ENCODE peak calls at places on chromosomes 16 and 17, in eight cellular contexts. U is fibroblast of lung, T is thoracic aorta, O is cardiac fibroblast, S is heart left ventricle, D is endothelial cell of umbilical vein, A is stomach, P is AG10803. B is an unnamed sample.

GRCh38 chr16:29719063-29719462 is 26.7 kb downstream of the C16orf54 start:
- DNase-seq in O (no peak), T (no peak), D (no peak), P (no peak), U (no peak), S (no peak), A (no peak), B (no peak)

GRCh38 chr16:72844225-72844920 is 203.6 kb downstream of the ZFHX3 start:
- DNase-seq in U (no peak), A (no peak), O (no peak), P (no peak), T (no peak), D (peak), S (no peak), B (no peak)

GRCh38 chr16:17467923-17468540 is 2.7 kb downstream of the XYLT1 start:
- DNase-seq in U (peak), O (peak), S (peak), T (no peak), A (peak), D (no peak), P (peak), B (peak)

GRCh38 chr17:41131979-41132378 is 8.0 kb upstream of the KRTAP4-12 start:
- DNase-seq in S (no peak), U (no peak), P (no peak), D (no peak), O (no peak), A (no peak), T (no peak), B (peak)

GRCh38 chr16:69123894-69124293 is 8.5 kb downstream of the CHTF8 start:
- DNase-seq in S (peak), P (peak), O (peak), D (peak), T (no peak), A (peak), U (peak), B (peak)

GRCh38 chr17:37770631-37771518 is 26.0 kb upstream of the HNF1B start:
- DNase-seq in S (peak), A (peak), O (peak), U (peak), T (no peak), P (peak), D (peak), B (peak)

GRCh38 chr16:67396159-67396774 is 3.0 kb upstream of the TPPP3 start:
- DNase-seq in U (peak), O (peak), S (peak), A (peak), D (peak), T (peak), P (peak), B (peak)

GRCh38 chr16:86472366-86472765 is 38.0 kb upstream of the FOXF1 start:
- DNase-seq in D (no peak), U (no peak), A (no peak), P (no peak), O (no peak), S (no peak), T (no peak), B (no peak)

GRCh38 chr17:27345141-27345904 is 51.4 kb downstream of the WSB1 start:
- DNase-seq in P (no peak), T (no peak), A (no peak), S (no peak), O (peak), U (peak), D (no peak), B (no peak)

GRCh38 chr16:77171750-77172635 is 19.0 kb upstream of the MON1B start:
- DNase-seq in T (no peak), D (peak), O (peak), P (peak), U (peak), A (no peak), S (no peak), B (peak)

GRCh38 chr16:24771779-24772157 is 42.3 kb downstream of the TNRC6A start:
- DNase-seq in S (no peak), U (peak), D (no peak), O (peak), A (no peak), P (no peak), T (no peak), B (peak)

GRCh38 chr17:72506773-72507172 is 386.0 kb downstream of the SOX9 start:
- DNase-seq in U (no peak), T (no peak), O (peak), D (no peak), A (no peak), P (no peak), S (no peak), B (no peak)

GRCh38 chr17:50769884-50770283 is 2.6 kb upstream of the ANKRD40CL start:
- DNase-seq in A (no peak), P (no peak), D (no peak), O (no peak), S (no peak), U (no peak), T (no peak), B (no peak)

GRCh38 chr17:81871387-81872120 is 417 bp upstream of the ARHGDIA start:
- DNase-seq in T (peak), A (peak), D (peak), O (peak), S (peak), U (peak), P (peak), B (peak)

GRCh38 chr16:29806096-29806579 is at the start of gene MAZ:
- DNase-seq in U (peak), T (no peak), O (no peak), S (no peak), D (no peak), P (no peak), A (no peak), B (peak)

GRCh38 chr17:13337864-13338371 is 263.8 kb downstream of the HS3ST3A1 start:
- DNase-seq in P (peak), U (peak), O (peak), A (no peak), S (peak), T (no peak), D (peak), B (peak)

GRCh38 chr17:78992542-78993212 is 13.0 kb upstream of the LGALS3BP start:
- DNase-seq in A (peak), U (no peak), O (no peak), D (no peak), S (no peak), T (no peak), P (no peak), B (no peak)

GRCh38 chr16:64092284-64092683 is 1029.6 kb downstream of the CDH11 start:
- DNase-seq in D (no peak), O (peak), U (peak), S (no peak), P (peak), T (no peak), A (no peak), B (peak)

GRCh38 chr16:85422374-85423185 is 190.5 kb upstream of the GSE1 start:
- DNase-seq in A (peak), T (no peak), O (peak), U (no peak), P (no peak), S (no peak), D (no peak), B (no peak)

GRCh38 chr17:59530561-59530960 is 34.8 kb upstream of the DHX40 start:
- DNase-seq in A (no peak), S (no peak), D (no peak), P (no peak), O (no peak), T (no peak), U (no peak), B (no peak)

GRCh38 chr16:84413605-84414004 is 45.3 kb downstream of the ATP2C2 start:
- DNase-seq in S (no peak), U (no peak), D (no peak), O (no peak), A (no peak), P (no peak), T (no peak), B (no peak)

GRCh38 chr16:6967796-6968195 is 364.8 kb upstream of the RBFOX1 start:
- DNase-seq in D (no peak), P (no peak), T (no peak), S (no peak), U (no peak), O (no peak), A (no peak), B (no peak)

GRCh38 chr17:17540278-17540906 is 44.2 kb upstream of the RASD1 start:
- DNase-seq in D (no peak), O (no peak), T (no peak), P (no peak), A (no peak), S (no peak), U (no peak), B (no peak)

GRCh38 chr17:61318684-61319098 is 81.0 kb upstream of the TBX2 start:
- DNase-seq in U (no peak), P (no peak), O (no peak), T (no peak), A (no peak), S (no peak), D (no peak), B (no peak)

GRCh38 chr17:45248132-45248936 is 13.6 kb downstream of the SPATA32 start:
- DNase-seq in D (no peak), A (peak), P (no peak), U (no peak), T (no peak), O (no peak), S (no peak), B (no peak)

GRCh38 chr16:57624044-57624688 is 4.3 kb upstream of the ADGRG1 start:
- DNase-seq in O (peak), P (no peak), T (no peak), A (no peak), U (no peak), S (no peak), D (no peak), B (no peak)

GRCh38 chr17:19338031-19338990 is 24.2 kb downstream of the B9D1 start:
- DNase-seq in D (peak), T (no peak), A (peak), P (peak), S (peak), U (peak), O (peak), B (peak)

GRCh38 chr16:28090646-28091377 is 27.3 kb upstream of the GSG1L start:
- DNase-seq in D (no peak), U (peak), T (no peak), O (no peak), A (no peak), S (no peak), P (peak), B (peak)

GRCh38 chr17:1645207-1646171 is at the start of gene SCARF1:
- DNase-seq in U (no peak), T (no peak), P (no peak), O (no peak), A (no peak), S (peak), D (peak), B (no peak)

GRCh38 chr17:31654936-31655335 is 204.1 kb downstream of the COPRS start:
- DNase-seq in O (no peak), U (peak), S (no peak), P (no peak), A (no peak), T (no peak), D (no peak), B (no peak)

GRCh38 chr16:23595246-23595950 is 718 bp downstream of the NDUFAB1 start:
- DNase-seq in U (no peak), O (peak), S (no peak), T (no peak), A (no peak), D (no peak), P (no peak), B (peak)

GRCh38 chr16:49698416-49698815 is 157.5 kb downstream of the ZNF423 start:
- DNase-seq in S (peak), T (no peak), A (no peak), U (peak), P (no peak), D (peak), O (peak), B (no peak)
- H3K4me3 ChIP-seq in S (peak), T (peak), A (no peak), U (peak), P (no peak), D (no peak), O (no peak), B (no peak)

DNA sequence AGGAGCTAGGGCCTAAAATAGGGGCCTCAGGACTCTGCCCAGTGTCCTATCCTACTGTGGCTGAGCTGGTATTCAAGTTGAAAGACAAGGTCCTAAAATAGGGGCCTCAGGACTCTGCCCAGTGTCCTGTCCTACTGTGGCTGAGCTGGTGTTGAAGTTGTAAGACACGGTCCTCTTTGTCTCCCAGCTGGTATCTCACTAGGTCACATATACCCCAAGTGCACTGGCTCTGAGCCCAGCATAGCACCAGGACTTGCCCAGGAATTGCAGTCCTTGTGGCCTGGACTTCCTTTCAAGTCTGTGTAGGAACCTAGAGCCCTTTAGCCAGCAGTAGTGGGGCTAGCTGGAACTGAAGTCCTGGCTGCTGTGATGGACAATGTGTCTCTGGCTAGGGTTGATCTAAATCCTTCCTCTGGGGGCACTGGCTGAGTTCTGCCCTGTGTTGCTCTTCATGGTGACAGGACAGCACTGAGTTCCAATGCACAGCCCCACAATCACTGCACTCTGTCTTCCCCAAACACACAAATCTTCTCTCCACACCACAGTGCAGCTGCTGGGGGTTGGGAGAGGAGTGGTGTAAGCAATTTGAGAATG is 260.5 kb downstream of the HAPSTR1 start:
- DNase-seq in S (no peak), O (no peak), T (no peak), U (no peak), A (no peak), D (no peak), P (no peak), B (no peak)
- TF ChIP-seq CTCF in S (no peak), O (no peak), T (no peak), U (no peak), A (no peak), D (no peak), P (no peak), B (no peak)

DNA sequence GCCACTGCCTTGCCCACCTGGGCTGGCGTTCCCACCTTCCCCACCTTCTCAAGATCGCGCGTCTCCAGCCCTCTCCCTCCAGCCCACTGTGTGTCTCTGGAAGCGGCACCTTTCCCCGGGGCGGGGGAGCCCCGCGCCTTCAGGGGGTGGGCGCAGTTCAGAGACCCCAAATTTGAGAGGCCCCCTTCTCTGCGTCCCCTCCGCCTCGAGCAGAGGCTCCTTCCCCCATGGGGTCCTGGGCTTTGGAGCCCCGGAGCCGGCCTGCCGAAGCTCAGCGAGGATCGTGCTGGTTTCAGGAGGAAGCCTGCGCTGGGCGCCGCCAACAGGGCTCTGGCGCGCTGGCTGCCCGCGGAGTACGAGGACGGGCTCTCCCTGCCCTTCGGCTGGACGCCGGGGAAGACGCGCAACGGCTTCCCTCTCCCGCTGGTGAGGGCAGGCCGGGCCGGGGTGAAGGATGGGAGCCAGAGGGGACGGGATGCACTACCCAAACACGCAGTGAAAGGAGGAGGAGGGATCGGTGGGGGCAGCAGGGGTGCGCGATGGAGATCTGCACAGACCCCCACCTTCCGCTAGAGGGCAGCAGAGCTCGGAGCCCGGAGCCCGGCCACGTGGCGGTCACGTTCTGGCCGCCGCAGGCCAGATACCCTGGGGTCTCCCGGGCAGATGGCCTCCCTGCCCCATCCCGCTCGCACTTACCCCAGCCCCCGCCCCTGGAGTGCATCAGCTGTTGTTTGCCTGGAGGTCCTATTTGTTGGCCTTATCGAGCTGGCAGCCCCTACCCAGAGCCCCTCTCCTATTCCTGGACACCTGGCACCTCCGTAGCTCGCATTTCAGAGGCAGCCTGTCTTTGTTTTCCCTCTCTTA is 11.1 kb downstream of the LPO start:
- DNase-seq in T (no peak), P (peak), D (peak), U (peak), S (peak), A (peak), O (peak), B (peak)
- H3K4me3 ChIP-seq in T (peak), P (peak), D (peak), U (peak), S (peak), A (peak), O (peak), B (peak)

DNA sequence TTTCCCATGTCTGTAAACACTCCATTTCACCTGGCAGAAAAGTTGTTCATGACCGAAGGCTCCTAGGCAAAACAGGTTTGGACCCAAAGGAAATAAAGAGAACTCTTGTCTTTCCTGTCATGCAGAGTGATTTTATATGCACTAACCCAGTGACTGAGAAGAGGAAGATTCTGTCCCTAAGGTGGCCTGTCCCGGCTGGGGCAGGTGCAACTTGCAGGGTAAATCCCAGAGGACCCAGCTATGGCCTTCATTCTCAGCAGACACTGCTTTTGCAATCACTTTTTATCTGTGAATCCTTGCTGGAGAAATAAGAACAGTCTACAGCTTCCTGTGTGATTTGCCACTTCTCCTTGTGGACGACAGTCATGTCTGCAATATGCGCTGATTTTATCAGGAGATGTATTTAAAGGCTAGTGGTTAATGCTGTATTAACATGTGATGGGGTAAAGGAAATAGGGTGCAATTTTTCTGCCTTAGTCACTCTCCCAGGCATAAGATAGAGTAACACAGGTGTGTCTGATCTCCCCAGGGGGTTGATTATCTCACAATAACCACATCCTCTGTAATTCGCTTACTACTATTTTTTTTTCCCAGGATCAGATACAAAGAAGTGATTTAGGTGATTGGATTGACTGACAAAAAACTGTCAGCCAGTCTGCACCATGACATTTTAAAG is 696.8 kb upstream of the SOX9 start:
- DNase-seq in A (no peak), T (no peak), S (no peak), U (no peak), P (peak), O (no peak), D (no peak), B (no peak)
- TF ChIP-seq CTCF in A (no peak), T (no peak), S (no peak), U (no peak), P (no peak), O (no peak), D (no peak), B (no peak)

B was measured in fibroblast of mammary gland.